ENCODE peak calls at places on chromosomes 7 and 10, in seven cellular contexts. P is posterior vena cava; S is effector memory CD8-positive, alpha-beta T cell; M is Daoy; B is DMS79; F is HFFc6; T is GM23248. C is an unnamed sample.

GRCh38 chr7:1646957-1647891 is 22.9 kb upstream of the ELFN1 start:
- DNase-seq in P (peak; percentile 86), S (no peak), M (no peak), B (peak; percentile 89), F (no peak), T (peak; percentile 73), C (no peak)

GRCh38 chr10:14240253-14241189 is 90.2 kb downstream of the FRMD4A start:
- DNase-seq in P (no peak), S (no peak), M (no peak), B (no peak), F (no peak), T (peak; percentile 28), C (no peak)

GRCh38 chr7:43328785-43329380 is 216.4 kb downstream of the HECW1 start:
- DNase-seq in P (no peak), S (no peak), M (no peak), B (no peak), F (no peak), T (no peak), C (no peak)

GRCh38 chr7:91182819-91183405 is 81.3 kb upstream of the FZD1 start:
- DNase-seq in P (no peak), S (no peak), M (peak; percentile 81), B (no peak), F (peak; percentile 95), T (peak; percentile 95), C (no peak)

GRCh38 chr7:130143334-130143732 is 61.9 kb downstream of the TMEM209 start:
- DNase-seq in P (peak; percentile 43), S (no peak), M (no peak), B (no peak), F (no peak), T (no peak), C (no peak)

GRCh38 chr10:75771606-75772005 is 340.2 kb downstream of the LRMDA start:
- DNase-seq in P (no peak), S (no peak), M (no peak), B (no peak), F (no peak), T (no peak), C (no peak)

GRCh38 chr10:74502963-74503608 is 323.3 kb upstream of the KAT6B start:
- DNase-seq in P (no peak), S (no peak), M (peak; percentile 47), B (no peak), F (peak; percentile 65), T (peak; percentile 71), C (no peak)

GRCh38 chr7:14385074-14385473 is 395.6 kb upstream of the ETV1 start:
- DNase-seq in P (no peak), S (no peak), M (peak; percentile 8), B (no peak), F (no peak), T (peak; percentile 56), C (no peak)

GRCh38 chr10:72611783-72612182 is 14.1 kb downstream of the MICU1 start:
- DNase-seq in P (no peak), S (no peak), M (no peak), B (peak; percentile 15), F (no peak), T (no peak), C (no peak)

GRCh38 chr10:34024708-34025425 is 690.4 kb upstream of the NRP1 start:
- DNase-seq in P (no peak), S (no peak), M (peak; percentile 14), B (no peak), F (no peak), T (peak; percentile 11), C (no peak)

GRCh38 chr10:78457804-78458483 is 424.3 kb downstream of the RPS24 start:
- DNase-seq in P (peak; percentile 38), S (no peak), M (peak; percentile 86), B (no peak), F (peak; percentile 57), T (peak; percentile 73), C (no peak)

GRCh38 chr7:142506601-142507000 is 242.7 kb upstream of the PRSS1 start:
- DNase-seq in P (no peak), S (no peak), M (no peak), B (no peak), F (no peak), T (no peak), C (no peak)

GRCh38 chr7:7527047-7527446 is 8.6 kb downstream of the COL28A1 start:
- DNase-seq in P (no peak), S (no peak), M (no peak), B (no peak), F (no peak), T (no peak), C (no peak)

GRCh38 chr10:76432274-76433012 is 1001.0 kb downstream of the LRMDA start:
- DNase-seq in P (no peak), S (no peak), M (peak; percentile 74), B (no peak), F (peak; percentile 65), T (peak; percentile 87), C (no peak)

GRCh38 chr7:41104621-41105020 is 598.3 kb downstream of the INHBA start:
- DNase-seq in P (no peak), S (no peak), M (no peak), B (no peak), F (no peak), T (peak; percentile 40), C (no peak)

GRCh38 chr7:128103498-128104108 is 72.4 kb upstream of the LRRC4 start:
- DNase-seq in P (no peak), S (peak; percentile 8), M (peak; percentile 58), B (no peak), F (no peak), T (peak; percentile 60), C (no peak)

GRCh38 chr10:17781856-17782255 is 27.3 kb upstream of the MRC1 start:
- DNase-seq in P (no peak), S (no peak), M (no peak), B (no peak), F (no peak), T (no peak), C (no peak)

GRCh38 chr7:42192851-42193456 is 44.1 kb downstream of the GLI3 start:
- DNase-seq in P (no peak), S (no peak), M (peak; percentile 54), B (no peak), F (no peak), T (no peak), C (no peak)

GRCh38 chr10:91300011-91300575 is 79.6 kb downstream of the PCGF5 start:
- DNase-seq in P (no peak), S (no peak), M (no peak), B (no peak), F (no peak), T (no peak), C (no peak)

GRCh38 chr10:83333566-83333965 is 805.7 kb upstream of the GHITM start:
- DNase-seq in P (no peak), S (no peak), M (no peak), B (no peak), F (no peak), T (no peak), C (no peak)

GRCh38 chr10:27558612-27559020 is 54.5 kb downstream of the RAB18 start:
- DNase-seq in P (no peak), S (peak; percentile 22), M (peak; percentile 52), B (no peak), F (peak; percentile 59), T (peak; percentile 79), C (peak; percentile 14)

GRCh38 chr7:128909605-128910568 is 622 bp downstream of the KCP start:
- DNase-seq in P (peak; percentile 80), S (no peak), M (peak; percentile 89), B (peak; percentile 31), F (peak; percentile 29), T (peak; percentile 49), C (no peak)

GRCh38 chr10:117697402-117697801 is 154.9 kb downstream of the EMX2 start:
- DNase-seq in P (no peak), S (no peak), M (no peak), B (no peak), F (no peak), T (no peak), C (no peak)

GRCh38 chr10:56646301-56646700 is 285.2 kb upstream of the ZWINT start:
- DNase-seq in P (no peak), S (no peak), M (no peak), B (no peak), F (no peak), T (no peak), C (no peak)

GRCh38 chr10:77602231-77602912 is 35.2 kb downstream of the KCNMA1 start:
- DNase-seq in P (peak; percentile 23), S (no peak), M (no peak), B (no peak), F (peak; percentile 42), T (peak; percentile 41), C (no peak)

GRCh38 chr10:92119340-92119739 is 171.5 kb downstream of the CPEB3 start:
- DNase-seq in P (no peak), S (no peak), M (no peak), B (no peak), F (no peak), T (no peak), C (no peak)

GRCh38 chr7:5661941-5662340 is 119.5 kb downstream of the RNF216 start:
- DNase-seq in P (peak; percentile 76), S (no peak), M (no peak), B (no peak), F (no peak), T (no peak), C (no peak)

GRCh38 chr7:117555260-117555659 is 75.4 kb downstream of the CFTR start:
- DNase-seq in P (no peak), S (no peak), M (no peak), B (no peak), F (no peak), T (no peak), C (no peak)

GRCh38 chr10:79074732-79075131 is 6.0 kb downstream of the ZMIZ1 start:
- DNase-seq in P (no peak), S (no peak), M (no peak), B (peak; percentile 6), F (no peak), T (no peak), C (no peak)